ENCODE peak calls at places on chromosomes 13 and 19, in six cellular contexts. O is CD8-positive, alpha-beta memory T cell; U is substantia nigra; Z is aorta; L is pancreas; T is astrocyte. Q is an unnamed sample.

GRCh38 chr13:110123041-110123809 is 183.7 kb downstream of the COL4A1 start:
- DNase-seq in O (no peak), U (no peak), Z (no peak), L (no peak), T (peak), Q (no peak)

GRCh38 chr19:47430041-47430802 is 10.9 kb upstream of the MEIS3 start:
- DNase-seq in O (no peak), U (no peak), Z (no peak), L (no peak), T (peak), Q (peak)

GRCh38 chr13:111033172-111034133 is 81.7 kb upstream of the ARHGEF7 start:
- DNase-seq in O (no peak), U (no peak), Z (no peak), L (no peak), T (no peak), Q (no peak)

GRCh38 chr13:90415902-90416301 is 931.6 kb upstream of the MIR17HG start:
- DNase-seq in O (no peak), U (no peak), Z (no peak), L (no peak), T (peak), Q (no peak)

GRCh38 chr13:60260440-60260839 is 96.7 kb upstream of the DIAPH3 start:
- DNase-seq in O (no peak), U (no peak), Z (no peak), L (no peak), T (no peak), Q (no peak)

GRCh38 chr13:22789027-22789593 is 391.7 kb upstream of the SGCG start:
- DNase-seq in O (no peak), U (no peak), Z (no peak), L (no peak), T (no peak), Q (no peak)

GRCh38 chr19:40754611-40755247 is 3.7 kb downstream of the SNRPA start:
- DNase-seq in O (no peak), U (no peak), Z (no peak), L (peak), T (no peak), Q (no peak)

GRCh38 chr19:644789-645188 is 5.1 kb downstream of the FGF22 start:
- DNase-seq in O (no peak), U (no peak), Z (no peak), L (no peak), T (no peak), Q (no peak)

GRCh38 chr19:5131866-5132561 is 163.1 kb downstream of the KDM4B start:
- DNase-seq in O (no peak), U (no peak), Z (no peak), L (no peak), T (no peak), Q (no peak)

GRCh38 chr19:52335768-52336116 is 301 bp upstream of the ZNF610 start:
- DNase-seq in O (no peak), U (no peak), Z (no peak), L (no peak), T (no peak), Q (no peak)

GRCh38 chr13:51397262-51397933 is 55.4 kb downstream of the INTS6 start:
- DNase-seq in O (no peak), U (no peak), Z (no peak), L (no peak), T (peak), Q (no peak)
- H3K27ac ChIP-seq in O (no peak), U (no peak), Z (no peak), L (no peak), T (no peak), Q (no peak)

GRCh38 chr13:112978561-112979405 is 9.8 kb downstream of the MCF2L start:
- DNase-seq in O (no peak), U (no peak), Z (no peak), L (no peak), T (no peak), Q (peak)

GRCh38 chr13:112981361-112981905 is 12.4 kb downstream of the MCF2L start:
- DNase-seq in O (no peak), U (no peak), Z (no peak), L (no peak), T (no peak), Q (no peak)

GRCh38 chr13:112980441-112980840 is 11.4 kb downstream of the MCF2L start:
- DNase-seq in O (no peak), U (no peak), Z (no peak), L (no peak), T (no peak), Q (peak)

GRCh38 chr13:112977525-112977924 is 8.5 kb downstream of the MCF2L start:
- DNase-seq in O (no peak), U (no peak), Z (no peak), L (no peak), T (no peak), Q (no peak)

DNA sequence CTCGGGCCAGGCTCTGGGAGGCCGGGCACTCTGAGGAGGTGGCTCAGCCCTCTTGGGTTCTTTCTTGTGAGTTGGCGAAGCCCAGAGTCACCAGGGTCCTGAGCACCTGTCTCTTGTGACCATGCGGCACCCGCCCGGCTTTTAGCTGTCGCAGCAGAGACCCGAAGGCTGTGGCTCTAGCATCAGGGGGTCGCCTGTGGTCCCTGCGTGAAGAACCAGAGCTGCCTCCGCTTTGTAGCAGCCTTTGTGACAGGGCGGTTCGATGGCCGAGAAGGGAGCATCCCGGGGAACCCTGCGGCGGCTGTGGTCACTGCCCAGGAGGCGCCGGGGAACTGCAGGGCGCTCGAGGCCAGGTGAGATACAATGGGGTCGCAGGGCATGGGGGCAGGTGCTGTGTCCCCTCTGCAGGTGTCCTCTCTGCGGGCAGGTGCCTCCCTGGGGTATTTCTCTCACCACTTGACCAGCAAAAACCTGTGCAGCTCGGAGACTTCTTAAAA is 10.4 kb downstream of the MCF2L start:
- DNase-seq in O (no peak), U (no peak), Z (no peak), L (no peak), T (no peak), Q (no peak)
- H3K27ac ChIP-seq in O (no peak), U (peak), Z (no peak), L (no peak), T (no peak), Q (no peak)

GRCh38 chr13:73879346-73880020 is 254.7 kb downstream of the KLF12 start:
- DNase-seq in O (no peak), U (no peak), Z (no peak), L (no peak), T (no peak), Q (no peak)
- H3K27ac ChIP-seq in O (no peak), U (no peak), Z (no peak), L (no peak), T (no peak), Q (no peak)

GRCh38 chr19:18027151-18027550 is 19.2 kb downstream of the ARRDC2 start:
- DNase-seq in O (no peak), U (no peak), Z (no peak), L (no peak), T (no peak), Q (no peak)

DNA sequence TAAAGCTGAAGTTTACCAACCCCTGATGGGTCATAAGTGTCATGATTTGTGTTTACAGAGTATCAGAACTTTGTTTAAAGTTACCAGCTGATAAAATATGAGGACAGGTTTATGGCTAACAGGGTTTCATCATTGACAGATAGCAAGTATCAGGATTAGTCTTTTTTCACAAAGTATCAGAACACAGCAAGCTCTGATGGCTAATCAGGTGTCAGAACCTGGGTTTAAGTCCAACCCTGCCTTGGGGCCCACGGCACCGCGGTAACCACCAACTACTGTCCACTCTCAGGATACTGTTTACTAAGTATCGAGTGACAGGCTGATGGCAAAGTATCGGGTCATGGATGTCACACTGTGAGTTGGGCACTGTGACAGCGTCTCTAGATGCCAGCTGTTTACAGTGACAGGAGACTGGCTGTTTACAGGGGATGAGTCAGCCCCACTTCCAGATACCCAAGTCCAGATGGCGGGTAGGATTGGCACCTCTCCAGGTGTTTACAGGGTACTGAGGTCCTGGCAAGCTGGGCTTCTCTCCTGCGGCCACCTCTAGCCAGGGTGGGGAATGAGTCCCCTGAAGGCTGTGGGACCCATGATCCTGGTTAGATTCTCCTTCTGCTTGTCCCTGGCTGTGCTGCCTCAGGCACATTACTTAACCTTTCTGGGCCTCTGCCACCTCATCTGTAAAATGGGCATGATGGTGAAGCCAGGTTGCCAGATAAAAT is 21.8 kb downstream of the ARRDC2 start:
- DNase-seq in O (no peak), U (no peak), Z (no peak), L (no peak), T (no peak), Q (no peak)
- H3K27ac ChIP-seq in O (no peak), U (peak), Z (no peak), L (no peak), T (no peak), Q (no peak)

GRCh38 chr19:16540948-16541347 is 1.3 kb downstream of the CHERP start:
- DNase-seq in O (no peak), U (no peak), Z (no peak), L (no peak), T (no peak), Q (no peak)
- H3K27ac ChIP-seq in O (peak), U (no peak), Z (no peak), L (no peak), T (peak), Q (no peak)

GRCh38 chr13:45411631-45412030 is 6.5 kb downstream of the SLC25A30 start:
- DNase-seq in O (no peak), U (no peak), Z (no peak), L (no peak), T (no peak), Q (no peak)

GRCh38 chr13:45411226-45411625 is 6.9 kb downstream of the SLC25A30 start:
- DNase-seq in O (no peak), U (no peak), Z (no peak), L (no peak), T (no peak), Q (no peak)

GRCh38 chr13:45410466-45410865 is 7.7 kb downstream of the SLC25A30 start:
- DNase-seq in O (no peak), U (no peak), Z (no peak), L (no peak), T (no peak), Q (no peak)

GRCh38 chr13:45413826-45414312 is 4.3 kb downstream of the SLC25A30 start:
- DNase-seq in O (no peak), U (no peak), Z (no peak), L (no peak), T (peak), Q (no peak)

DNA sequence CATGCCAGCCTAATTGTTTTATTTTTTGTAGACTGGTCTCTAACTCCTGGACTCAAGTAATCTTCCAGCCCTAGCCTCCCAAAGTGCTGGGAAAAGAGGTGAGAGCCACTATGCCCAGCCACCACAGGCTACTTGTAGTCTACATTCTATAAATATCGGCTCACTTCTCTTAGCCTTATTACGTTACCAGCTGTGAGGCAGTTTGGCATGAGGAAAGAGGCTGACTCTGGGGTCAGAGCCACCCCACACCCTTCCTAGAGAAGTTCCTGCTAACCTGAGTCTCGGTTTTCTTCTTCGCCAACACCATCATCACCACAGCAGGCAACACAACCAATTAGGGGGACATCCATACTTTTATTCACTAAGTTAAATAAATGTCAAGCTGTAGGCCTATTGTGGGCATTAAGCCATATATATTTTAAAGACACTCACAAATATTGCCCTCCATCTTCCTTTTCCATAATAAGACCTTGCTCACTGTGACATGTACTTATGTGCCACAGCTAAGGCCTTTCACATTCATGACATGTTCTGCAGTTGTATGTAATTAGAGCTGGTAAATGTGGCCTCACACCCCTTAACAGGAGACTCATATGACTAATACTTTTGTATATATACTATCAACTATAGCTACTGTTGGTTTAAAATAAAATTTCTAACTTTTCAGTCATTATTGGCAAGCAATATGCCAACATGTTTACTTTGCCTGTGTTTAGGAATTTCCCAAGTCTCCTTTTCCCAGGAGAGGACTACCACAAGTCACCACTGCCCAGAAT is 5.7 kb downstream of the SLC25A30 start:
- DNase-seq in O (no peak), U (no peak), Z (no peak), L (no peak), T (no peak), Q (no peak)
- H3K27ac ChIP-seq in O (no peak), U (no peak), Z (no peak), L (peak), T (no peak), Q (no peak)

GRCh38 chr19:57317503-57317902 is 2.8 kb upstream of the ZNF543 start:
- DNase-seq in O (no peak), U (no peak), Z (no peak), L (no peak), T (no peak), Q (no peak)

GRCh38 chr19:57319869-57320179 is 448 bp upstream of the ZNF543 start:
- DNase-seq in O (no peak), U (no peak), Z (no peak), L (no peak), T (no peak), Q (no peak)

GRCh38 chr19:57320180-57321084 is at the start of gene ZNF543:
- DNase-seq in O (peak), U (peak), Z (peak), L (peak), T (peak), Q (peak)

GRCh38 chr19:57321746-57322145 is 1.5 kb downstream of the ZNF543 start:
- DNase-seq in O (no peak), U (no peak), Z (no peak), L (no peak), T (no peak), Q (no peak)

GRCh38 chr19:57321164-57321563 is 892 bp downstream of the ZNF543 start:
- DNase-seq in O (no peak), U (no peak), Z (no peak), L (no peak), T (no peak), Q (peak)
- H3K27ac ChIP-seq in O (peak), U (peak), Z (no peak), L (no peak), T (peak), Q (peak)

GRCh38 chr13:50167224-50167947 is 152.1 kb downstream of the KCNRG start:
- DNase-seq in O (no peak), U (no peak), Z (no peak), L (no peak), T (no peak), Q (peak)

GRCh38 chr13:50167967-50168366 is 152.7 kb downstream of the KCNRG start:
- DNase-seq in O (no peak), U (no peak), Z (no peak), L (no peak), T (no peak), Q (no peak)

GRCh38 chr13:50171585-50172282 is 156.5 kb downstream of the KCNRG start:
- DNase-seq in O (no peak), U (no peak), Z (no peak), L (no peak), T (peak), Q (no peak)

GRCh38 chr13:50168803-50169202 is 153.6 kb downstream of the KCNRG start:
- DNase-seq in O (no peak), U (no peak), Z (no peak), L (no peak), T (no peak), Q (no peak)

GRCh38 chr13:50170447-50171037 is 155.3 kb downstream of the KCNRG start:
- DNase-seq in O (no peak), U (no peak), Z (no peak), L (no peak), T (no peak), Q (no peak)
- H3K27ac ChIP-seq in O (no peak), U (no peak), Z (no peak), L (no peak), T (no peak), Q (peak)